ENCODE peak calls at places on chromosomes 5 and 9, in ten cellular contexts. One of them, this sample, is unnamed.

GRCh38 chr5:132500244-132500930 is 9.8 kb upstream of the IRF1 start:
- DNase-seq in OCI-LY7: no peak
- DNase-seq in left ventricle myocardium inferior: peak; percentile 16
- DNase-seq in thoracic aorta: no peak
- DNase-seq in IMR-90: no peak
- DNase-seq in right lobe of liver: no peak
- DNase-seq in naive thymus-derived CD4-positive, alpha-beta T cell: no peak
- DNase-seq in testis: no peak
- DNase-seq in MM.1S: peak; percentile 48
- DNase-seq in GM23248: no peak
- DNase-seq in this sample: no peak

GRCh38 chr5:148615644-148616283 is 38.6 kb downstream of the HTR4 start:
- DNase-seq in testis: no peak
- DNase-seq in right lobe of liver: no peak
- DNase-seq in left ventricle myocardium inferior: no peak
- DNase-seq in MM.1S: no peak
- DNase-seq in GM23248: peak; percentile 23
- DNase-seq in thoracic aorta: no peak
- DNase-seq in naive thymus-derived CD4-positive, alpha-beta T cell: no peak
- DNase-seq in IMR-90: peak; percentile 11
- DNase-seq in OCI-LY7: no peak
- DNase-seq in this sample: no peak

GRCh38 chr9:133780404-133780945 is 42.3 kb upstream of the SARDH start:
- DNase-seq in left ventricle myocardium inferior: no peak
- DNase-seq in IMR-90: no peak
- DNase-seq in GM23248: no peak
- DNase-seq in MM.1S: no peak
- DNase-seq in thoracic aorta: no peak
- DNase-seq in testis: no peak
- DNase-seq in OCI-LY7: no peak
- DNase-seq in naive thymus-derived CD4-positive, alpha-beta T cell: no peak
- DNase-seq in right lobe of liver: peak; percentile 43
- DNase-seq in this sample: no peak

GRCh38 chr5:108588323-108588722 is 159.4 kb upstream of the FER start:
- DNase-seq in MM.1S: no peak
- DNase-seq in GM23248: no peak
- DNase-seq in testis: no peak
- DNase-seq in naive thymus-derived CD4-positive, alpha-beta T cell: no peak
- DNase-seq in thoracic aorta: no peak
- DNase-seq in OCI-LY7: no peak
- DNase-seq in left ventricle myocardium inferior: no peak
- DNase-seq in right lobe of liver: no peak
- DNase-seq in IMR-90: no peak
- DNase-seq in this sample: no peak

GRCh38 chr5:132439521-132440206 is 50.9 kb downstream of the IRF1 start:
- DNase-seq in right lobe of liver: no peak
- DNase-seq in MM.1S: no peak
- DNase-seq in testis: peak; percentile 78
- DNase-seq in OCI-LY7: no peak
- DNase-seq in left ventricle myocardium inferior: peak; percentile 78
- DNase-seq in GM23248: peak; percentile 97
- DNase-seq in naive thymus-derived CD4-positive, alpha-beta T cell: no peak
- DNase-seq in IMR-90: peak; percentile 97
- DNase-seq in thoracic aorta: no peak
- DNase-seq in this sample: no peak

GRCh38 chr5:38420691-38421395 is 135.6 kb downstream of the LIFR start:
- DNase-seq in testis: peak; percentile 79
- DNase-seq in MM.1S: peak; percentile 59
- DNase-seq in thoracic aorta: no peak
- DNase-seq in left ventricle myocardium inferior: peak; percentile 42
- DNase-seq in right lobe of liver: no peak
- DNase-seq in GM23248: peak; percentile 85
- DNase-seq in naive thymus-derived CD4-positive, alpha-beta T cell: no peak
- DNase-seq in OCI-LY7: peak; percentile 36
- DNase-seq in IMR-90: peak; percentile 69
- DNase-seq in this sample: peak; percentile 62

GRCh38 chr9:135212961-135213360 is 125.5 kb downstream of the OLFM1 start:
- DNase-seq in naive thymus-derived CD4-positive, alpha-beta T cell: no peak
- DNase-seq in right lobe of liver: peak; percentile 39
- DNase-seq in left ventricle myocardium inferior: no peak
- DNase-seq in GM23248: no peak
- DNase-seq in testis: no peak
- DNase-seq in MM.1S: no peak
- DNase-seq in thoracic aorta: no peak
- DNase-seq in IMR-90: no peak
- DNase-seq in OCI-LY7: no peak
- DNase-seq in this sample: no peak

GRCh38 chr5:90696148-90696547 is 137.6 kb downstream of the ADGRV1 start:
- DNase-seq in GM23248: no peak
- DNase-seq in right lobe of liver: no peak
- DNase-seq in left ventricle myocardium inferior: no peak
- DNase-seq in MM.1S: no peak
- DNase-seq in OCI-LY7: no peak
- DNase-seq in testis: no peak
- DNase-seq in thoracic aorta: no peak
- DNase-seq in IMR-90: no peak
- DNase-seq in naive thymus-derived CD4-positive, alpha-beta T cell: no peak
- DNase-seq in this sample: no peak

GRCh38 chr5:125316913-125317545 is 570.6 kb upstream of the ZNF608 start:
- DNase-seq in GM23248: no peak
- DNase-seq in right lobe of liver: no peak
- DNase-seq in OCI-LY7: no peak
- DNase-seq in MM.1S: no peak
- DNase-seq in testis: no peak
- DNase-seq in left ventricle myocardium inferior: no peak
- DNase-seq in thoracic aorta: no peak
- DNase-seq in naive thymus-derived CD4-positive, alpha-beta T cell: no peak
- DNase-seq in IMR-90: no peak
- DNase-seq in this sample: peak; percentile 30

GRCh38 chr5:145780961-145781360 is 54.2 kb downstream of the PRELID2 start:
- DNase-seq in MM.1S: no peak
- DNase-seq in GM23248: no peak
- DNase-seq in naive thymus-derived CD4-positive, alpha-beta T cell: no peak
- DNase-seq in testis: no peak
- DNase-seq in right lobe of liver: no peak
- DNase-seq in thoracic aorta: no peak
- DNase-seq in left ventricle myocardium inferior: no peak
- DNase-seq in OCI-LY7: no peak
- DNase-seq in IMR-90: no peak
- DNase-seq in this sample: no peak

GRCh38 chr9:107584186-107584585 is 94.6 kb upstream of the KLF4 start:
- DNase-seq in thoracic aorta: no peak
- DNase-seq in left ventricle myocardium inferior: no peak
- DNase-seq in GM23248: peak; percentile 2
- DNase-seq in testis: no peak
- DNase-seq in naive thymus-derived CD4-positive, alpha-beta T cell: no peak
- DNase-seq in IMR-90: no peak
- DNase-seq in OCI-LY7: no peak
- DNase-seq in right lobe of liver: no peak
- DNase-seq in MM.1S: no peak
- DNase-seq in this sample: no peak

GRCh38 chr5:149990518-149991376 is 9.7 kb downstream of the TIGD6 start:
- DNase-seq in thoracic aorta: peak; percentile 41
- DNase-seq in OCI-LY7: peak; percentile 74
- DNase-seq in left ventricle myocardium inferior: peak; percentile 57
- DNase-seq in MM.1S: peak; percentile 68
- DNase-seq in GM23248: peak; percentile 77
- DNase-seq in naive thymus-derived CD4-positive, alpha-beta T cell: peak; percentile 54
- DNase-seq in right lobe of liver: no peak
- DNase-seq in IMR-90: peak; percentile 76
- DNase-seq in testis: peak; percentile 86
- DNase-seq in this sample: peak; percentile 75

GRCh38 chr9:27379311-27380236 is 82.6 kb upstream of the EQTN start:
- DNase-seq in right lobe of liver: no peak
- DNase-seq in MM.1S: no peak
- DNase-seq in IMR-90: no peak
- DNase-seq in OCI-LY7: no peak
- DNase-seq in GM23248: no peak
- DNase-seq in left ventricle myocardium inferior: no peak
- DNase-seq in thoracic aorta: no peak
- DNase-seq in naive thymus-derived CD4-positive, alpha-beta T cell: peak; percentile 2
- DNase-seq in testis: no peak
- DNase-seq in this sample: no peak
- H3K4me1 ChIP-seq in right lobe of liver: no peaks in the 10 kb centered on the region
- H3K4me1 ChIP-seq in MM.1S: peaks cover 32% of the 10 kb centered on the region
- H3K4me1 ChIP-seq in IMR-90: no peaks in the 10 kb centered on the region
- H3K4me1 ChIP-seq in OCI-LY7: peaks cover 54% of the 10 kb centered on the region
- H3K4me1 ChIP-seq in GM23248: no peaks in the 10 kb centered on the region
- H3K4me1 ChIP-seq in left ventricle myocardium inferior: no peaks in the 10 kb centered on the region
- H3K4me1 ChIP-seq in thoracic aorta: no peaks in the 10 kb centered on the region
- H3K4me1 ChIP-seq in naive thymus-derived CD4-positive, alpha-beta T cell: no peaks in the 10 kb centered on the region
- H3K4me1 ChIP-seq in testis: no peaks in the 10 kb centered on the region
- H3K4me1 ChIP-seq in this sample: no peaks in the 10 kb centered on the region

DNA sequence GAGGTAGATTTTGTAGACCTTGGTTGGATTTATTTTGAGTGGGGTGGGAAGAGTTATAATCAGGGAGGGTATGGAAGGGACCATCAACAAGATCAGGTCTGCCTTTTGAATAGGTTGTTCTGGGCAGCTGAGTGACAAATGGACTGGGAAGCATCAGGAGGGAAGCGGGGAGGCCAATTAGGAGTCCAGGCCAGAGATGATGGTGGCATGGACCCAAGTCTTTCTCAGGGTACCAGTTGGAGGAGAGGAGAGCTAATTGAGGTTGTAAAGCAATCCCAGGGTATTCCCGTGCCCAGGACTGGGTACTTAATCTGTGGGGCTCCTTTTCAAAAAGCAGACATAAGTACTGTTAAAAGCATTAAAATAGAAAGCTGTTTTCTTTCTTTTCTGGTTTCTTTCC is 88.9 kb downstream of the ARHGAP26 start:
- DNase-seq in OCI-LY7: no peak
- DNase-seq in left ventricle myocardium inferior: no peak
- DNase-seq in thoracic aorta: no peak
- DNase-seq in testis: no peak
- DNase-seq in naive thymus-derived CD4-positive, alpha-beta T cell: no peak
- DNase-seq in GM23248: no peak
- DNase-seq in MM.1S: no peak
- DNase-seq in IMR-90: no peak
- DNase-seq in right lobe of liver: no peak
- DNase-seq in this sample: no peak
- H3K36me3 ChIP-seq in OCI-LY7: no peaks in the 10 kb centered on the region
- H3K36me3 ChIP-seq in left ventricle myocardium inferior: no peaks in the 10 kb centered on the region
- H3K36me3 ChIP-seq in thoracic aorta: no peaks in the 10 kb centered on the region
- H3K36me3 ChIP-seq in testis: no peaks in the 10 kb centered on the region
- H3K36me3 ChIP-seq in naive thymus-derived CD4-positive, alpha-beta T cell: no peaks in the 10 kb centered on the region
- H3K36me3 ChIP-seq in GM23248: no peaks in the 10 kb centered on the region
- H3K36me3 ChIP-seq in MM.1S: no peaks in the 10 kb centered on the region
- H3K36me3 ChIP-seq in IMR-90: no peaks in the 10 kb centered on the region
- H3K36me3 ChIP-seq in right lobe of liver: no peaks in the 10 kb centered on the region
- H3K36me3 ChIP-seq in this sample: no peaks in the 10 kb centered on the region

DNA sequence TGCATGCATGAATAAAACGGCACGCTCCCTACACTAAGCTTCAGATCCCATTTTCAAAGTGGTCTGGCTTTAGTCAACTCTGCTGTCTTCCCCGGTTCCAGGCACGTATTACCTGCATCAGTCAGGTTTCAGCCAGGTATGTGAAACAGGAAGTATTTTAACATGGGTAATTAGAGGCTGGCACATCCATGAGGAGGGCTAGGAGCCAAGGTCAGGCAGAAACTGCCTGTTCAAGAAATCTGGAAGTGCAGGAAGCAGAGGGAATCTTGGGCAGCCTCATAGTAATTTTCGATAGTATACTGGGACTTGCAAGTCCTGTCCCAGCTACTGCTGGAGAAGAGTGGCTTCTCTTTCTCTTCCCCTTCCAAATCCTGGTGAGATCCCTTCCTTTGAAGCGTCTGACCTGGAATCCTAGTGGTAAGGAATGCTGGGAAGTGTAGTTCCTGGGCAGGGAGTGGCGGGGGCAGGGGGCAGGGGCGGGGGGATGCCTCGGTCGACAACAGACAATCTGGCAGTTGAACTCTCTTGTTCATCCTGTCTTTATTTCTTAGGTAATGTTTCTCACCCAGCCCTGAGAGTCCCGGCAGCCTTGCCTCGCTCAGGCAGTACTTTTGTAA is 403.1 kb downstream of the TLE4 start:
- DNase-seq in OCI-LY7: no peak
- DNase-seq in MM.1S: no peak
- DNase-seq in IMR-90: no peak
- DNase-seq in naive thymus-derived CD4-positive, alpha-beta T cell: no peak
- DNase-seq in right lobe of liver: no peak
- DNase-seq in testis: no peak
- DNase-seq in thoracic aorta: no peak
- DNase-seq in left ventricle myocardium inferior: no peak
- DNase-seq in GM23248: no peak
- DNase-seq in this sample: no peak
- H3K4me3 ChIP-seq in OCI-LY7: no peak overlapping the region
- H3K4me3 ChIP-seq in MM.1S: no peak overlapping the region
- H3K4me3 ChIP-seq in IMR-90: no peak overlapping the region
- H3K4me3 ChIP-seq in naive thymus-derived CD4-positive, alpha-beta T cell: no peak overlapping the region
- H3K4me3 ChIP-seq in right lobe of liver: no peak overlapping the region
- H3K4me3 ChIP-seq in testis: no peak overlapping the region
- H3K4me3 ChIP-seq in thoracic aorta: no peak overlapping the region
- H3K4me3 ChIP-seq in left ventricle myocardium inferior: no peak overlapping the region
- H3K4me3 ChIP-seq in GM23248: no peak overlapping the region
- H3K4me3 ChIP-seq in this sample: no peak overlapping the region

GRCh38 chr5:114050087-114050486 is 311.8 kb upstream of the KCNN2 start:
- DNase-seq in MM.1S: no peak
- DNase-seq in GM23248: no peak
- DNase-seq in thoracic aorta: no peak
- DNase-seq in OCI-LY7: no peak
- DNase-seq in testis: no peak
- DNase-seq in naive thymus-derived CD4-positive, alpha-beta T cell: no peak
- DNase-seq in left ventricle myocardium inferior: no peak
- DNase-seq in right lobe of liver: no peak
- DNase-seq in IMR-90: no peak
- DNase-seq in this sample: no peak

GRCh38 chr5:114055318-114055788 is 306.5 kb upstream of the KCNN2 start:
- DNase-seq in thoracic aorta: no peak
- DNase-seq in MM.1S: no peak
- DNase-seq in OCI-LY7: no peak
- DNase-seq in left ventricle myocardium inferior: peak; percentile 58
- DNase-seq in GM23248: peak; percentile 35
- DNase-seq in IMR-90: peak; percentile 64
- DNase-seq in naive thymus-derived CD4-positive, alpha-beta T cell: no peak
- DNase-seq in right lobe of liver: no peak
- DNase-seq in testis: peak; percentile 72
- DNase-seq in this sample: peak; percentile 56

GRCh38 chr5:114055810-114056476 is 305.9 kb upstream of the KCNN2 start:
- DNase-seq in MM.1S: no peak
- DNase-seq in IMR-90: peak; percentile 1
- DNase-seq in naive thymus-derived CD4-positive, alpha-beta T cell: no peak
- DNase-seq in thoracic aorta: no peak
- DNase-seq in left ventricle myocardium inferior: peak; percentile 30
- DNase-seq in GM23248: no peak
- DNase-seq in right lobe of liver: no peak
- DNase-seq in testis: peak; percentile 33
- DNase-seq in OCI-LY7: no peak
- DNase-seq in this sample: no peak

DNA sequence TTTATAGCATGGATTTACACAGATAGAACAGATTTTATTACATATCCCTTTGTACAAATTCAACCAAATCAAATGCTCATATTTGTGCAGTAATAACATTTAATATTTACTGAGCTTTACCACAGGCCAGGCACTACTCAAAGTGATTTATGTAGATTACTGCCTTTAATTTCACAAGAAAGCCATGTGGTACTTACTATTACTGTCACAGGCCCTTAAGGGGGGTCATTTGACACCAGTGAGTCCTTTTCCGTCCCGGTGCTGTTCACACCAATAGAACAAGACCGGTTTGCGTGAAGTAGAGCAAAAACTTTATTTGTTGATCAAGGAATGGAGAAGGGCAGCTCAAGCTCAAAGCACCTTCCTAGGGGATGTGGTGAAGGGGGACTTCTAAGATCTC is 308.5 kb upstream of the KCNN2 start:
- DNase-seq in OCI-LY7: no peak
- DNase-seq in GM23248: no peak
- DNase-seq in IMR-90: no peak
- DNase-seq in thoracic aorta: no peak
- DNase-seq in testis: no peak
- DNase-seq in naive thymus-derived CD4-positive, alpha-beta T cell: no peak
- DNase-seq in right lobe of liver: no peak
- DNase-seq in left ventricle myocardium inferior: no peak
- DNase-seq in MM.1S: no peak
- DNase-seq in this sample: no peak
- H3K4me1 ChIP-seq in OCI-LY7: no peaks in the 10 kb centered on the region
- H3K4me1 ChIP-seq in GM23248: no peaks in the 10 kb centered on the region
- H3K4me1 ChIP-seq in IMR-90: no peaks in the 10 kb centered on the region
- H3K4me1 ChIP-seq in thoracic aorta: peaks cover 16% of the 10 kb centered on the region
- H3K4me1 ChIP-seq in testis: peaks cover 6% of the 10 kb centered on the region
- H3K4me1 ChIP-seq in naive thymus-derived CD4-positive, alpha-beta T cell: no peaks in the 10 kb centered on the region
- H3K4me1 ChIP-seq in right lobe of liver: no peaks in the 10 kb centered on the region
- H3K4me1 ChIP-seq in left ventricle myocardium inferior: peaks cover 22% of the 10 kb centered on the region
- H3K4me1 ChIP-seq in MM.1S: no peaks in the 10 kb centered on the region
- H3K4me1 ChIP-seq in this sample: no peaks in the 10 kb centered on the region